ENCODE peak calls at places on chromosomes 5 and 9, in ten cellular contexts. B is mammary epithelial cell, E is spleen, F is prostate gland, N is left ventricle myocardium inferior, I is A673, M is fibroblast of pulmonary artery, G is astrocyte, A is GM06990, P is BJ. C is an unnamed sample.

GRCh38 chr5:72503888-72504491 is 3.2 kb downstream of the ZNF366 start:
- DNase-seq in A (no peak), N (no peak), B (no peak), F (no peak), G (no peak), P (no peak), M (peak), E (no peak), I (no peak), C (no peak)

GRCh38 chr5:1745190-1745805 is 54.3 kb downstream of the MRPL36 start:
- DNase-seq in F (no peak), B (no peak), E (peak), A (no peak), P (no peak), N (no peak), G (no peak), M (no peak), I (no peak), C (no peak)

GRCh38 chr5:57435701-57436134 is 46.9 kb downstream of the ACTBL2 start:
- DNase-seq in B (peak), F (no peak), N (no peak), P (peak), M (peak), E (no peak), A (no peak), I (no peak), G (peak), C (no peak)

GRCh38 chr5:75009559-75010230 is 42.7 kb downstream of the GCNT4 start:
- DNase-seq in F (no peak), I (no peak), P (no peak), B (no peak), M (no peak), E (no peak), A (no peak), N (no peak), G (no peak), C (no peak)

GRCh38 chr9:15851766-15852165 is 298.9 kb downstream of the CCDC171 start:
- DNase-seq in I (no peak), N (no peak), A (no peak), P (no peak), G (no peak), F (no peak), E (no peak), B (no peak), M (no peak), C (no peak)

GRCh38 chr5:7615566-7616061 is 219.7 kb downstream of the ADCY2 start:
- DNase-seq in E (no peak), B (no peak), P (no peak), A (no peak), N (no peak), M (no peak), G (peak), F (no peak), I (no peak), C (no peak)

GRCh38 chr5:142206801-142207200 is 98.2 kb downstream of the NDFIP1 start:
- DNase-seq in M (peak), A (no peak), N (no peak), P (no peak), F (no peak), B (no peak), I (peak), E (peak), G (no peak), C (no peak)

GRCh38 chr5:130222638-130223037 is 318.4 kb downstream of the CHSY3 start:
- DNase-seq in N (no peak), F (no peak), M (peak), P (no peak), B (peak), A (no peak), E (no peak), I (no peak), G (peak), C (no peak)

GRCh38 chr9:37902804-37903580 is 935 bp downstream of the SLC25A51 start:
- DNase-seq in P (no peak), I (peak), F (no peak), M (peak), E (peak), N (no peak), A (no peak), G (peak), B (peak), C (no peak)

GRCh38 chr9:123834907-123835562 is 94.9 kb downstream of the DENND1A start:
- DNase-seq in P (peak), N (no peak), E (no peak), I (no peak), M (peak), G (peak), A (peak), B (no peak), F (no peak), C (no peak)

GRCh38 chr5:83644301-83644700 is 76.4 kb downstream of the HAPLN1 start:
- DNase-seq in P (no peak), B (no peak), E (no peak), I (no peak), A (no peak), N (no peak), M (no peak), G (no peak), F (no peak), C (no peak)

GRCh38 chr9:131530546-131530929 is 525 bp downstream of the UCK1 start:
- DNase-seq in N (peak), I (peak), E (peak), B (peak), M (peak), A (no peak), P (no peak), G (no peak), F (peak), C (no peak)

GRCh38 chr9:22308177-22308576 is 138.4 kb upstream of the DMRTA1 start:
- DNase-seq in P (no peak), A (no peak), I (no peak), E (no peak), G (no peak), M (no peak), F (no peak), N (no peak), B (no peak), C (no peak)

GRCh38 chr5:107047048-107047447 is 623.7 kb downstream of the EFNA5 start:
- DNase-seq in M (no peak), B (no peak), I (no peak), N (no peak), F (no peak), E (no peak), P (no peak), A (no peak), G (no peak), C (no peak)

GRCh38 chr9:18747590-18747989 is 273.6 kb downstream of the ADAMTSL1 start:
- DNase-seq in A (no peak), E (no peak), P (no peak), N (no peak), I (no peak), F (no peak), G (no peak), M (no peak), B (no peak), C (no peak)

GRCh38 chr9:101323129-101323528 is 61.7 kb downstream of the BAAT start:
- DNase-seq in F (no peak), I (no peak), E (no peak), B (no peak), A (no peak), M (no peak), G (no peak), P (no peak), N (no peak), C (no peak)

DNA sequence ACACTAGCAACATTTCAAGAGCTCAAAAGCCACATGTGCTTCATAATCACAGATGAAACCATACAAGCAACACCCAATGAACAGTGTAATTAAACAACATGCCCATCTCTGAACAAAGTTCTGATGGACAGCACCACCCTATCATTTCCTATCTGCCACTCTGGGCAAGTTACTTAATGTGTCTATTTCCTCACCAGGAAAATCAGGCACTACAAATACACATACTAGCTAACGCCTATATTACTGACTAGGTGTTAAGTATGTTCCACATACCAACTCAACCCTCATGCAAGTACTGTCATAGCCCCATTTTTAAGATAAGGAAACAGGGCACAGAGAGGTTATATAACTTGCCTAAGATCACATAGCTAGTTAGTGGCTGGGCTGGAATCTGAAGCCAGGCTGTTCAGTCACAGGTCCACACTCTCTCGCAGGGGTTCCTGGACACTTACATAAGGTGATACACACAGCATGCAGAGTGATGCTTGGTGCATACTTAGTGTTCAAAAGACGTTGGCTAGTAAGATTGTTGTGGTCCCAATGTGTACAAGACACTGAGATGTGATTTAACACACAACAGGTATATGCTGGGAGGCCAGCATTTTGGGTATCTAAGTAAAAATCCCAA is 24.2 kb downstream of the CORO2A start:
- DNase-seq in B (no peak), E (peak), I (no peak), F (no peak), N (no peak), M (no peak), P (no peak), A (no peak), G (no peak), C (no peak)
- H3K4me3 ChIP-seq in B (no peak), E (no peak), I (no peak), F (no peak), N (no peak), M (no peak), P (no peak), A (no peak), G (no peak), C (no peak)

DNA sequence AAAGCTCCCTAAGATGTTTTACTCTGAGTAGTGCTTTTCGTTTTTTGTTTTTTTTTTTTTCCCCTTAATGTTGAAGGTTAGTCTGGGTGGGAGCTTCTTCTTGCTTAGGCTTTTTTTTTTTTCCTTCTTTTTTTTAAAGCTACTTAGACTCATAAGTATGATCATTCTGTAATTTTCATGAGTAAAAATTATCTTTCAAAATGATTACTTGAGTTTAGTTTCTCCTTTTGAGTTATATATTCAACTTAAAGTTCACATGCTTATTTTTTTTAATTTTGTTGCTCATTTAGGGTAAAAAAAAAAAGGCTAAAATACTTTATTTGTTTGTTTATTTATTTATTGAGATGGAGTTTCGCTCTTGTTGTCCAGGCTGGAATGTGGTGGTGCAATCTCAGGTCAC is 2.9 kb downstream of the RBM27 start:
- DNase-seq in N (no peak), B (no peak), F (no peak), A (no peak), E (no peak), I (no peak), P (no peak), G (no peak), M (no peak), C (no peak)
- H3K4me3 ChIP-seq in N (no peak), B (no peak), F (no peak), A (peak), E (no peak), I (no peak), P (no peak), G (no peak), M (no peak), C (no peak)

GRCh38 chr9:130343445-130343918 is 77.9 kb downstream of the HMCN2 start:
- DNase-seq in I (peak), A (no peak), N (no peak), G (no peak), F (no peak), B (no peak), E (peak), P (no peak), M (no peak), C (no peak)
- H3K4me3 ChIP-seq in I (no peak), A (no peak), N (no peak), G (no peak), F (no peak), B (no peak), E (no peak), P (no peak), M (no peak), C (no peak)

GRCh38 chr9:95509851-95510529 is 6.8 kb downstream of the PTCH1 start:
- DNase-seq in G (no peak), N (no peak), A (no peak), F (no peak), B (no peak), E (no peak), I (peak), M (peak), P (no peak), C (no peak)

GRCh38 chr9:95511232-95511951 is 5.4 kb downstream of the PTCH1 start:
- DNase-seq in P (no peak), I (peak), M (peak), B (peak), G (no peak), E (peak), F (peak), N (no peak), A (no peak), C (no peak)

GRCh38 chr9:95511952-95512750 is 4.6 kb downstream of the PTCH1 start:
- DNase-seq in E (no peak), G (no peak), P (no peak), B (no peak), F (no peak), I (peak), N (no peak), A (no peak), M (peak), C (no peak)

GRCh38 chr9:95508968-95509850 is 7.6 kb downstream of the PTCH1 start:
- DNase-seq in P (no peak), F (peak), G (peak), N (peak), I (peak), A (peak), M (peak), E (peak), B (peak), C (peak)

DNA sequence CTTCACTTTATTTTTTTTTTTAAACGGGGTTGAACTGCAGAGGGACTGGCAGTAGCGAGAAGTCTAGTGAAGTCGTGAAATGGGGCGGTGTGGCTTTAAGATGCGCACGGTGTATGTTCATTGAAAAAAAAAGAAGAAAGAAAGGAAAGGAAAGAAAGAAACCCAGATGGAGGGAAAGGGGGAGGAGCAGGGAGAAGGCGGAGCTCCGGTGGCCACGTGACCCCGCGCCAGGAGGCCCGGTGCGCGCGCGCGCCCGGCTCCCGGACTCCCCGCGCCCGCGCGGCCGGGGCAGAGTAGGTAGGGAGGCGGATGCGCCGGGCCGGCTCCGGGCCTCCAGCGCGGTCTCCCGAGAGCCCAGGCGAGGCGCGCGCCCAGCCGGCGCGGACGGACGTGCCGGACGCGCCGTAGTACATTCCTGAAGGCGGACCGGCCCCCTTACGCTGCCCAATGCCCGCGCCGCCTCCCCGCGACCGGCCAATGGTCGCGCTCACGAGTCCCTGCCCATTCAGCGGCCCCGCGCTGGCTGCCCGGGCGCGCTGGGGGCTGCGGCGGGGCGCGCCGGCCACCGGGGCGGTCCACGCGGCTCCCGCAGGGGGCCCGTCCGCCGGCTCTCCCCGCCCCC is 6.0 kb downstream of the PTCH1 start:
- DNase-seq in I (peak), A (peak), M (peak), F (peak), P (peak), G (peak), E (peak), N (peak), B (peak), C (no peak)
- H3K4me3 ChIP-seq in I (peak), A (peak), M (peak), F (peak), P (peak), G (peak), E (peak), N (peak), B (peak), C (peak)

GRCh38 chr5:39172593-39172992 is 46.8 kb downstream of the FYB1 start:
- DNase-seq in I (no peak), M (no peak), A (no peak), F (no peak), N (no peak), B (no peak), G (no peak), E (no peak), P (no peak), C (no peak)
- H3K4me3 ChIP-seq in I (no peak), M (no peak), A (no peak), F (no peak), N (no peak), B (no peak), G (no peak), E (no peak), P (no peak), C (no peak)

DNA sequence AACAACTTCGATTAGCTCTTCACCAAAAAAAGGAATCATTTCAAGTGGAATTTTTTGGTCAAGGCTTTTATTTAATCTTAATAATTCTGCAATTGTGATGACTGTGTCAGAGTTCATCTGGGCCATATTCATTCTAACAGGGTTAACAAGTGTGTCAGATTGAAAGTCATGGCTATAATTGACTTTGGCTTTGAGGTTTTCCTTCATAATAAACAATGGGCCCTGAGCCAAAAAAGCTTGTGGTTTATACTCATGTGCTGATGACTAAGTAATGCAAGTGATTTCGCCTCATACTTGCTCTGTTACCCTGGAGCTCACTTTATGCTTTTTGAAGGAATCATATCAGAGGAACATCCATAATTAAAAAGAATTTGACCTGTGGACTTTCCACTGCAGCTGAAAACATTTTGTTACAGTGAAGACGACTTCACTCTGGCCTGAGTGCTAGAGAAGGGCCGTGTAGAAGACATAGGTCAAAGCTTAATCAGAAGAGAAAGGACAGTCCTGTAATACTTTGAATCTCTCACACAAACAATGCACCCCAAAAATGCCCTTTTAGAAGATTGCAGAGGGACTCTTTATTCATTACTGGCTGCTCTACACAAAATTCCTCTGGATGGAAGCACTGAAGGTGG is 101.7 kb downstream of the GDNF start:
- DNase-seq in I (peak), N (no peak), A (peak), G (peak), P (peak), F (no peak), B (peak), M (peak), E (no peak), C (no peak)
- H3K4me3 ChIP-seq in I (no peak), N (no peak), A (no peak), G (no peak), P (no peak), F (no peak), B (no peak), M (no peak), E (no peak), C (no peak)

C was measured in vagina.